ENCODE peak calls at places on chromosomes 1 and 21, in seven cellular contexts. B, F, L, V, X, Z and K are unnamed samples.

GRCh38 chr1:229507502-229507901 is 639 bp downstream of the NUP133 start:
- DNase-seq in B (no peak), F (no peak), L (no peak), V (no peak), X (no peak), Z (no peak), K (no peak)

GRCh38 chr1:89615676-89616598 is 17.0 kb upstream of the LRRC8C start:
- DNase-seq in B (peak; percentile 13), F (no peak), L (peak; percentile 44), V (peak; percentile 57), X (no peak), Z (no peak), K (no peak)

GRCh38 chr1:212219679-212220463 is 65.3 kb upstream of the PPP2R5A start:
- DNase-seq in B (no peak), F (no peak), L (no peak), V (no peak), X (no peak), Z (no peak), K (no peak)

GRCh38 chr21:34844033-34844923 is 175.5 kb downstream of the CLIC6 start:
- DNase-seq in B (no peak), F (no peak), L (no peak), V (peak; percentile 77), X (peak; percentile 88), Z (no peak), K (no peak)

GRCh38 chr1:24498589-24498988 is 4.0 kb upstream of the RCAN3 start:
- DNase-seq in B (no peak), F (no peak), L (no peak), V (no peak), X (no peak), Z (no peak), K (no peak)

GRCh38 chr1:236156512-236157208 is 14.3 kb downstream of the GPR137B start:
- DNase-seq in B (peak; percentile 34), F (no peak), L (peak; percentile 58), V (no peak), X (no peak), Z (peak; percentile 73), K (no peak)

GRCh38 chr1:53062731-53063591 is 948 bp downstream of the PODN start:
- DNase-seq in B (no peak), F (no peak), L (no peak), V (no peak), X (peak; percentile 65), Z (peak; percentile 87), K (no peak)

GRCh38 chr1:30692201-30692947 is 31.0 kb downstream of the MATN1 start:
- DNase-seq in B (no peak), F (no peak), L (no peak), V (no peak), X (peak; percentile 50), Z (no peak), K (no peak)

GRCh38 chr1:11134352-11135266 is 34.9 kb upstream of the EXOSC10 start:
- DNase-seq in B (no peak), F (no peak), L (no peak), V (peak; percentile 62), X (peak; percentile 73), Z (peak; percentile 81), K (no peak)

GRCh38 chr1:42756956-42757891 is 9.6 kb downstream of the P3H1 start:
- DNase-seq in B (no peak), F (no peak), L (no peak), V (peak; percentile 49), X (no peak), Z (peak; percentile 81), K (no peak)

GRCh38 chr1:33181906-33182305 is at the start of gene TRIM62:
- DNase-seq in B (peak; percentile 72), F (peak; percentile 51), L (peak; percentile 80), V (peak; percentile 80), X (peak; percentile 93), Z (peak; percentile 98), K (no peak)

GRCh38 chr21:28018741-28019669 is 973.7 kb downstream of the LTN1 start:
- DNase-seq in B (no peak), F (no peak), L (no peak), V (no peak), X (no peak), Z (peak; percentile 9), K (no peak)

GRCh38 chr1:218303176-218303575 is 18.1 kb downstream of the RRP15 start:
- DNase-seq in B (no peak), F (no peak), L (no peak), V (no peak), X (no peak), Z (no peak), K (no peak)

GRCh38 chr1:179129702-179130473 is 48.0 kb downstream of the TOR3A start:
- DNase-seq in B (no peak), F (no peak), L (no peak), V (peak; percentile 42), X (no peak), Z (no peak), K (no peak)

GRCh38 chr1:24961961-24962861 is 32.1 kb upstream of the RUNX3 start:
- DNase-seq in B (no peak), F (no peak), L (no peak), V (no peak), X (no peak), Z (peak; percentile 61), K (no peak)

GRCh38 chr1:185568155-185569123 is 165.8 kb upstream of the HMCN1 start:
- DNase-seq in B (no peak), F (no peak), L (no peak), V (peak; percentile 58), X (no peak), Z (no peak), K (no peak)

GRCh38 chr1:22052115-22053017 is at the start of gene CDC42:
- DNase-seq in B (peak; percentile 96), F (peak; percentile 88), L (peak; percentile 96), V (peak; percentile 95), X (peak; percentile 98), Z (peak; percentile 99), K (peak; percentile 60)

GRCh38 chr1:27428316-27429028 is 36.0 kb downstream of the GPR3 start:
- DNase-seq in B (no peak), F (no peak), L (peak; percentile 15), V (no peak), X (peak; percentile 77), Z (no peak), K (no peak)

DNA sequence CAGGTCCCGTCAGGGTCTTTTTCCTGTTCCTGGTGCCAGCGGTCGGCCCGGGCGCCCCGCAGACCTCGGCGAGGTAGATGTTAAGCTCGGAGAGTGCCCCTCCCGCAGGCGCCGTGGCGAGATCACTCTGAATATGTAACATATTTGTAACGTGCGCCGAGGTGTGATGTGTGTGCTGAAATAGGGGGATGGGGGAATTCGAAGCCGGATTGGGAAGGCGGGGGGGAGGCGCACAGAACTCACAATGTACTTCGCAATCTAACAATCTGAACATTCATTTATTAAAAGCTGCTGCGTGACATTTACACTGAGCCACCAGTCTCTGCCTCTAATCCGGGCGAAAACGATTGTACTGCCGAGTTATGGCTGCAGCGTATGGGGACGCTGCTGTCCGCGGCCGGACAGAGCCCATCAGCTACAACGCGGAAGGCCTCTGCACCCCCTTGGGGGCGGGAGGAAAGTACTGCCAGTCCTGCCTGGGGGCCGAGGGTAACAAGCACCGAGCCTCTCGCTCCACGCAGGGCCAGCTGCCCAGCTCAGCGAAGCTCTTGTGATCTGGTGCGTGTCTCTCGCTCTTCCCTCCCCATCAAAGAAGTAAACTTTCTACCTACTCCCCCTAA is 8.3 kb upstream of the BARHL2 start:
- DNase-seq in B (no peak), F (no peak), L (no peak), V (no peak), X (no peak), Z (peak; percentile 81), K (no peak)
- H3K27me3 ChIP-seq in B (peaks cover 99% of the 10 kb centered on the region), F (peaks cover 70% of the 10 kb centered on the region), L (peaks cover 75% of the 10 kb centered on the region), V (peaks cover 71% of the 10 kb centered on the region), X (peaks cover 100% of the 10 kb centered on the region), Z (peaks cover 95% of the 10 kb centered on the region), K (no peaks in the 10 kb centered on the region)

DNA sequence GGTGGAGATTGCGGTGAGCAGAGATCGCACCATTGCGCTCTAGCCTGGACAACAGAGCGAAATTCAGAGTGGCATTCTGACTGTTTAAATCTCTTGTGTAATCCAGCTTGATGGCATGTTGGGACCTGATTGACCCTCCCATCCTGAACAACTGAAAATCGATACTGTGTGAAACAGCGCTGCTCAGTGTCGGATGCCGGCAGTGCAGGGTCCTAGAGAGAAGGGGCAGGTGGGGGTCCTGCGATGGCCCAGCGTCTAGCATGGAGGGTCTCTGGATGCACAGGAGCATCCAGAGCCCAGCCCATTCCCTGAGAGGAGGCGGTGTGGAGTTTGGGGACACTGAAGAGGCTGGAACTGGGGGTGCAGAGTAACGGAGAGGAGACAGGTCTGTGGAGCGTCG is 15.8 kb downstream of the AGT start:
- DNase-seq in B (no peak), F (no peak), L (no peak), V (no peak), X (no peak), Z (no peak), K (no peak)
- H3K27me3 ChIP-seq in B (peaks cover 3% of the 10 kb centered on the region), F (no peaks in the 10 kb centered on the region), L (no peaks in the 10 kb centered on the region), V (no peaks in the 10 kb centered on the region), X (no peaks in the 10 kb centered on the region), Z (no peaks in the 10 kb centered on the region), K (peaks cover 4% of the 10 kb centered on the region)

GRCh38 chr21:44726803-44727202 is 15.4 kb upstream of the TSPEAR start:
- DNase-seq in B (no peak), F (no peak), L (no peak), V (no peak), X (no peak), Z (peak; percentile 37), K (no peak)
- H3K27me3 ChIP-seq in B (peaks cover 16% of the 10 kb centered on the region), F (no peaks in the 10 kb centered on the region), L (peaks cover 6% of the 10 kb centered on the region), V (peaks cover 5% of the 10 kb centered on the region), X (peaks cover 71% of the 10 kb centered on the region), Z (peaks cover 34% of the 10 kb centered on the region), K (no peaks in the 10 kb centered on the region)

DNA sequence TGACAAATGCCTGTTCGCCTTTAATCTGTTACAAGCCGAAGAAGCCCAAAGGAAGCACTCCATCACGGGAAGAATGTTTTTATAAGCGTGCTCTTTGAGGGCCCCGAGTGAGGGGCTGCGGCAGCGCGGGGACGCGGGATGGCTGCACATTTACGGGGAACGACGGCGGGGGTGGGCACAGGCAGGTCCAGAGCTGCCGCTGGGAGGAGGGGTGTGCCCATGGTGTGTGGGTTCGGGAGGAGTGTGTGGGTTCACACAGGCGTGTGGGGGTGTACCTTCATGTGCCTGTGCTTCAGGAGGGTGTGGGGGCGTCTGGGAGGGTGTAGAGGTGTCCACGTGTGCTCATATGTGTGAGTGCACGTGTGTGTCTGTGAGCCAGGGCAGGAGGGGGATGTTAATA is 155.9 kb upstream of the ZC3H12A start:
- DNase-seq in B (no peak), F (no peak), L (no peak), V (no peak), X (no peak), Z (no peak), K (no peak)
- H3K27me3 ChIP-seq in B (peaks cover 27% of the 10 kb centered on the region), F (peaks cover 5% of the 10 kb centered on the region), L (no peaks in the 10 kb centered on the region), V (peaks cover 3% of the 10 kb centered on the region), X (peaks cover 71% of the 10 kb centered on the region), Z (peaks cover 7% of the 10 kb centered on the region), K (peaks cover 17% of the 10 kb centered on the region)

GRCh38 chr1:47724427-47724999 is 272.7 kb downstream of the TRABD2B start:
- DNase-seq in B (no peak), F (no peak), L (no peak), V (no peak), X (no peak), Z (no peak), K (no peak)

GRCh38 chr1:47722909-47723580 is 274.1 kb downstream of the TRABD2B start:
- DNase-seq in B (no peak), F (no peak), L (no peak), V (no peak), X (no peak), Z (no peak), K (no peak)

GRCh38 chr1:47725000-47725731 is 272.0 kb downstream of the TRABD2B start:
- DNase-seq in B (no peak), F (no peak), L (no peak), V (no peak), X (no peak), Z (no peak), K (no peak)

GRCh38 chr1:47720100-47720499 is 277.1 kb downstream of the TRABD2B start:
- DNase-seq in B (no peak), F (no peak), L (no peak), V (no peak), X (no peak), Z (no peak), K (no peak)

GRCh38 chr1:47722101-47722500 is 275.1 kb downstream of the TRABD2B start:
- DNase-seq in B (no peak), F (no peak), L (no peak), V (no peak), X (no peak), Z (no peak), K (no peak)
- H3K27me3 ChIP-seq in B (peaks cover 29% of the 10 kb centered on the region), F (no peaks in the 10 kb centered on the region), L (peaks cover 7% of the 10 kb centered on the region), V (no peaks in the 10 kb centered on the region), X (peaks cover 52% of the 10 kb centered on the region), Z (peaks cover 38% of the 10 kb centered on the region), K (peaks cover 26% of the 10 kb centered on the region)